ENCODE peak calls at places on chromosome 18, in five cellular contexts. One of them, this sample, is unnamed.

GRCh38 chr18:12049983-12050811 is 43.4 kb upstream of the ANKRD62 start:
- DNase-seq in keratinocyte: no peak
- DNase-seq in epithelial cell of esophagus: no peak
- DNase-seq in GM12891: no peak
- DNase-seq in tibial artery: no peak
- DNase-seq in this sample: no peak

GRCh38 chr18:79388043-79388442 is 7.7 kb upstream of the NFATC1 start:
- DNase-seq in keratinocyte: no peak
- DNase-seq in epithelial cell of esophagus: no peak
- DNase-seq in GM12891: no peak
- DNase-seq in tibial artery: no peak
- DNase-seq in this sample: no peak

GRCh38 chr18:2486426-2486825 is 84.9 kb downstream of the METTL4 start:
- DNase-seq in keratinocyte: no peak
- DNase-seq in epithelial cell of esophagus: no peak
- DNase-seq in GM12891: no peak
- DNase-seq in tibial artery: no peak
- DNase-seq in this sample: no peak

GRCh38 chr18:69216390-69216789 is 184.3 kb upstream of the DOK6 start:
- DNase-seq in keratinocyte: no peak
- DNase-seq in epithelial cell of esophagus: no peak
- DNase-seq in GM12891: no peak
- DNase-seq in tibial artery: no peak
- DNase-seq in this sample: no peak

GRCh38 chr18:61832858-61833257 is 59.9 kb downstream of the RNF152 start:
- DNase-seq in keratinocyte: no peak
- DNase-seq in epithelial cell of esophagus: no peak
- DNase-seq in GM12891: no peak
- DNase-seq in tibial artery: no peak
- DNase-seq in this sample: no peak

GRCh38 chr18:42413870-42414269 is 458.8 kb downstream of the PIK3C3 start:
- DNase-seq in keratinocyte: no peak
- DNase-seq in epithelial cell of esophagus: no peak
- DNase-seq in GM12891: no peak
- DNase-seq in tibial artery: no peak
- DNase-seq in this sample: no peak

GRCh38 chr18:74507120-74507881 is 11.1 kb downstream of the CNDP2 start:
- DNase-seq in keratinocyte: no peak
- DNase-seq in epithelial cell of esophagus: no peak
- DNase-seq in GM12891: no peak
- DNase-seq in tibial artery: no peak
- DNase-seq in this sample: peak; percentile 90

GRCh38 chr18:45688113-45688512 is 35.9 kb upstream of the SLC14A1 start:
- DNase-seq in keratinocyte: no peak
- DNase-seq in epithelial cell of esophagus: no peak
- DNase-seq in GM12891: no peak
- DNase-seq in tibial artery: no peak
- DNase-seq in this sample: no peak

GRCh38 chr18:26614374-26614773 is 66.0 kb upstream of the KCTD1 start:
- DNase-seq in keratinocyte: no peak
- DNase-seq in epithelial cell of esophagus: no peak
- DNase-seq in GM12891: no peak
- DNase-seq in tibial artery: no peak
- DNase-seq in this sample: no peak

GRCh38 chr18:60676807-60677206 is 304.2 kb upstream of the MC4R start:
- DNase-seq in keratinocyte: no peak
- DNase-seq in epithelial cell of esophagus: peak; percentile 10
- DNase-seq in GM12891: no peak
- DNase-seq in tibial artery: no peak
- DNase-seq in this sample: no peak

GRCh38 chr18:22542400-22542835 is 124.7 kb upstream of the CTAGE1 start:
- DNase-seq in keratinocyte: no peak
- DNase-seq in epithelial cell of esophagus: peak; percentile 53
- DNase-seq in GM12891: no peak
- DNase-seq in tibial artery: peak; percentile 44
- DNase-seq in this sample: no peak

GRCh38 chr18:56560992-56561391 is 77.4 kb downstream of the TXNL1 start:
- DNase-seq in keratinocyte: no peak
- DNase-seq in epithelial cell of esophagus: no peak
- DNase-seq in GM12891: no peak
- DNase-seq in tibial artery: no peak
- DNase-seq in this sample: no peak

GRCh38 chr18:59921384-59921891 is 21.6 kb downstream of the PMAIP1 start:
- DNase-seq in keratinocyte: no peak
- DNase-seq in epithelial cell of esophagus: no peak
- DNase-seq in GM12891: no peak
- DNase-seq in tibial artery: no peak
- DNase-seq in this sample: no peak

GRCh38 chr18:2903006-2903405 is 56.2 kb downstream of the EMILIN2 start:
- DNase-seq in keratinocyte: no peak
- DNase-seq in epithelial cell of esophagus: peak; percentile 60
- DNase-seq in GM12891: no peak
- DNase-seq in tibial artery: peak; percentile 68
- DNase-seq in this sample: no peak

GRCh38 chr18:11986061-11986460 is 4.8 kb downstream of the IMPA2 start:
- DNase-seq in keratinocyte: no peak
- DNase-seq in epithelial cell of esophagus: no peak
- DNase-seq in GM12891: no peak
- DNase-seq in tibial artery: no peak
- DNase-seq in this sample: no peak

GRCh38 chr18:23179416-23179815 is 44.1 kb downstream of the CABLES1 start:
- DNase-seq in keratinocyte: no peak
- DNase-seq in epithelial cell of esophagus: no peak
- DNase-seq in GM12891: no peak
- DNase-seq in tibial artery: no peak
- DNase-seq in this sample: no peak

GRCh38 chr18:37368110-37368812 is 197.3 kb downstream of the CELF4 start:
- DNase-seq in keratinocyte: no peak
- DNase-seq in epithelial cell of esophagus: no peak
- DNase-seq in GM12891: no peak
- DNase-seq in tibial artery: no peak
- DNase-seq in this sample: no peak

GRCh38 chr18:50973367-50974126 is 5.7 kb downstream of the ELAC1 start:
- DNase-seq in keratinocyte: peak; percentile 15
- DNase-seq in epithelial cell of esophagus: peak; percentile 93
- DNase-seq in GM12891: no peak
- DNase-seq in tibial artery: no peak
- DNase-seq in this sample: no peak

GRCh38 chr18:61870151-61870550 is 22.7 kb downstream of the RNF152 start:
- DNase-seq in keratinocyte: no peak
- DNase-seq in epithelial cell of esophagus: no peak
- DNase-seq in GM12891: no peak
- DNase-seq in tibial artery: no peak
- DNase-seq in this sample: no peak

GRCh38 chr18:50306944-50307343 is 19.5 kb upstream of the CXXC1 start:
- DNase-seq in keratinocyte: no peak
- DNase-seq in epithelial cell of esophagus: no peak
- DNase-seq in GM12891: no peak
- DNase-seq in tibial artery: no peak
- DNase-seq in this sample: peak; percentile 52

GRCh38 chr18:32300914-32301313 is 111.1 kb downstream of the MEP1B start:
- DNase-seq in keratinocyte: no peak
- DNase-seq in epithelial cell of esophagus: no peak
- DNase-seq in GM12891: no peak
- DNase-seq in tibial artery: no peak
- DNase-seq in this sample: no peak

GRCh38 chr18:24704921-24705620 is 244.6 kb downstream of the HRH4 start:
- DNase-seq in keratinocyte: no peak
- DNase-seq in epithelial cell of esophagus: no peak
- DNase-seq in GM12891: no peak
- DNase-seq in tibial artery: no peak
- DNase-seq in this sample: no peak

GRCh38 chr18:73908323-73908722 is 239.3 kb downstream of the FBXO15 start:
- DNase-seq in keratinocyte: no peak
- DNase-seq in epithelial cell of esophagus: peak; percentile 63
- DNase-seq in GM12891: no peak
- DNase-seq in tibial artery: no peak
- DNase-seq in this sample: no peak

GRCh38 chr18:2050702-2051201 is 520.6 kb downstream of the METTL4 start:
- DNase-seq in keratinocyte: peak; percentile 1
- DNase-seq in epithelial cell of esophagus: peak; percentile 94
- DNase-seq in GM12891: no peak
- DNase-seq in tibial artery: no peak
- DNase-seq in this sample: no peak

GRCh38 chr18:73848656-73849055 is 299.0 kb downstream of the FBXO15 start:
- DNase-seq in keratinocyte: no peak
- DNase-seq in epithelial cell of esophagus: peak; percentile 14
- DNase-seq in GM12891: no peak
- DNase-seq in tibial artery: peak; percentile 33
- DNase-seq in this sample: no peak

GRCh38 chr18:61893304-61893970 is 630 bp upstream of the RNF152 start:
- DNase-seq in keratinocyte: no peak
- DNase-seq in epithelial cell of esophagus: peak; percentile 50
- DNase-seq in GM12891: peak; percentile 37
- DNase-seq in tibial artery: peak; percentile 28
- DNase-seq in this sample: peak; percentile 52

GRCh38 chr18:45920367-45920766 is 46.8 kb downstream of the EPG5 start:
- DNase-seq in keratinocyte: no peak
- DNase-seq in epithelial cell of esophagus: peak; percentile 87
- DNase-seq in GM12891: no peak
- DNase-seq in tibial artery: peak; percentile 83
- DNase-seq in this sample: peak; percentile 84

GRCh38 chr18:50955246-50955645 is 12.6 kb upstream of the ELAC1 start:
- DNase-seq in keratinocyte: no peak
- DNase-seq in epithelial cell of esophagus: no peak
- DNase-seq in GM12891: no peak
- DNase-seq in tibial artery: no peak
- DNase-seq in this sample: no peak

GRCh38 chr18:46705521-46705920 is 48.5 kb upstream of the LOXHD1 start:
- DNase-seq in keratinocyte: no peak
- DNase-seq in epithelial cell of esophagus: no peak
- DNase-seq in GM12891: no peak
- DNase-seq in tibial artery: no peak
- DNase-seq in this sample: no peak

GRCh38 chr18:3623769-3624545 is 174.0 kb downstream of the TGIF1 start:
- DNase-seq in keratinocyte: peak; percentile 96
- DNase-seq in epithelial cell of esophagus: peak; percentile 96
- DNase-seq in GM12891: no peak
- DNase-seq in tibial artery: peak; percentile 64
- DNase-seq in this sample: peak; percentile 73

GRCh38 chr18:39839782-39840181 is 2115.3 kb upstream of the PIK3C3 start:
- DNase-seq in keratinocyte: no peak
- DNase-seq in epithelial cell of esophagus: peak; percentile 43
- DNase-seq in GM12891: no peak
- DNase-seq in tibial artery: no peak
- DNase-seq in this sample: no peak

GRCh38 chr18:9321017-9321452 is 13.5 kb upstream of the TWSG1 start:
- DNase-seq in keratinocyte: no peak
- DNase-seq in epithelial cell of esophagus: no peak
- DNase-seq in GM12891: no peak
- DNase-seq in tibial artery: no peak
- DNase-seq in this sample: no peak

GRCh38 chr18:10840768-10841167 is 308.6 kb downstream of the PIEZO2 start:
- DNase-seq in keratinocyte: no peak
- DNase-seq in epithelial cell of esophagus: no peak
- DNase-seq in GM12891: no peak
- DNase-seq in tibial artery: no peak
- DNase-seq in this sample: no peak

GRCh38 chr18:3321133-3321812 is 59.3 kb downstream of the MYL12B start:
- DNase-seq in keratinocyte: peak; percentile 83
- DNase-seq in epithelial cell of esophagus: peak; percentile 97
- DNase-seq in GM12891: no peak
- DNase-seq in tibial artery: no peak
- DNase-seq in this sample: no peak

GRCh38 chr18:28284132-28284531 is 107.2 kb upstream of the CDH2 start:
- DNase-seq in keratinocyte: peak; percentile 15
- DNase-seq in epithelial cell of esophagus: peak; percentile 84
- DNase-seq in GM12891: no peak
- DNase-seq in tibial artery: no peak
- DNase-seq in this sample: no peak

GRCh38 chr18:61616111-61616610 is 276.6 kb downstream of the RNF152 start:
- DNase-seq in keratinocyte: no peak
- DNase-seq in epithelial cell of esophagus: no peak
- DNase-seq in GM12891: no peak
- DNase-seq in tibial artery: no peak
- DNase-seq in this sample: no peak

GRCh38 chr18:73318732-73319479 is 451.1 kb upstream of the NETO1 start:
- DNase-seq in keratinocyte: no peak
- DNase-seq in epithelial cell of esophagus: peak; percentile 11
- DNase-seq in GM12891: no peak
- DNase-seq in tibial artery: no peak
- DNase-seq in this sample: no peak

This sample was measured in stomach.